ENCODE peak calls at places on chromosome 16, in eight cellular contexts. S is neural progenitor cell; J is heart left ventricle; Y is left ventricle myocardium inferior; R is Panc1; E is body of pancreas; O is effector memory CD4-positive, alpha-beta T cell; V is HepG2. N is an unnamed sample.

GRCh38 chr16:83720981-83721380 is 86.8 kb upstream of the HSBP1 start:
- DNase-seq in R (no peak), S (no peak), O (no peak), J (no peak), Y (no peak), V (no peak), E (no peak), N (no peak)

GRCh38 chr16:51465026-51465425 is 314.0 kb upstream of the SALL1 start:
- DNase-seq in E (no peak), R (no peak), V (no peak), Y (no peak), O (no peak), J (no peak), S (no peak), N (no peak)

GRCh38 chr16:46845952-46846351 is 15.0 kb upstream of the C16orf87 start:
- DNase-seq in S (no peak), V (no peak), J (no peak), Y (no peak), R (no peak), E (no peak), O (no peak), N (no peak)

GRCh38 chr16:57134982-57135381 is 42.6 kb downstream of the CPNE2 start:
- DNase-seq in S (no peak), E (no peak), J (no peak), V (no peak), O (peak; percentile 12), Y (no peak), R (no peak), N (peak; percentile 27)

GRCh38 chr16:14401839-14402115 is 228.3 kb downstream of the PARN start:
- DNase-seq in J (no peak), S (no peak), Y (no peak), V (no peak), E (no peak), O (no peak), R (no peak), N (no peak)

GRCh38 chr16:86424968-86425367 is 85.4 kb upstream of the FOXF1 start:
- DNase-seq in E (no peak), R (no peak), Y (no peak), S (peak; percentile 30), J (no peak), V (no peak), O (no peak), N (no peak)

GRCh38 chr16:35148748-35149147 is 1689.3 kb downstream of the TP53TG3F start:
- DNase-seq in V (no peak), E (no peak), J (no peak), S (no peak), Y (no peak), R (no peak), O (no peak), N (no peak)

GRCh38 chr16:86052926-86053325 is 154.0 kb downstream of the IRF8 start:
- DNase-seq in J (no peak), R (no peak), V (no peak), Y (no peak), E (no peak), O (no peak), S (no peak), N (no peak)

GRCh38 chr16:35147556-35148504 is 1688.4 kb downstream of the TP53TG3F start:
- DNase-seq in Y (no peak), V (no peak), S (no peak), J (no peak), E (no peak), O (no peak), R (no peak), N (no peak)

GRCh38 chr16:75948441-75948840 is 222.2 kb upstream of the CPHXL start:
- DNase-seq in J (no peak), Y (no peak), O (no peak), R (no peak), S (no peak), E (no peak), V (no peak), N (no peak)

GRCh38 chr16:56860226-56861020 is 4.6 kb upstream of the SLC12A3 start:
- DNase-seq in Y (no peak), J (no peak), S (no peak), O (peak; percentile 20), E (no peak), V (peak; percentile 67), R (no peak), N (peak; percentile 24)

GRCh38 chr16:8677481-8677880 is 3.1 kb downstream of the ABAT start:
- DNase-seq in O (no peak), R (no peak), E (no peak), S (no peak), J (no peak), Y (no peak), V (no peak), N (no peak)

GRCh38 chr16:75287708-75288107 is 36.3 kb upstream of the BCAR1 start:
- DNase-seq in R (no peak), Y (no peak), V (no peak), O (no peak), J (no peak), E (no peak), S (no peak), N (no peak)

DNA sequence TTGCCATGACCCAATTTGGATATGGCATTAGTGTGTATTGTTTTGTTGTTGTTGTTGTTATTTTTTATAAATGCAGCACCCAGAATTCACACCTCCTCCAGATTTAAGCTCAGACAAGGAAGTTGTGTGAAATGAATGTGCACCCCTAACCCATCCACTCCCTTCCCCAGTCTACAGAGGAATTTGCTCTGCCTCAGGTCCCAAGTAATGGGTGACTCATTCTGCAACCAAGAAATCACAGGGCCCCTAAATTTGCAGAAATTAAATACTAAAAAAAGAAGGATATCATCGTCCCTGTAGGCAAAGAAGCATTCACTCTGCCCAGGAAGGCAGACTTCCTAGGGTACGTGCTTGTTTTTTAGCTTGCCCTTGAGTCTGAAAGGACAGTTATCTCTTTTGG is 62.3 kb downstream of the CLEC16A start:
- DNase-seq in E (no peak), O (no peak), J (no peak), S (no peak), V (no peak), R (no peak), Y (no peak), N (no peak)
- H3K36me3 ChIP-seq in E (no peaks in the 10 kb centered on the region), O (peaks cover 29% of the 10 kb centered on the region), J (peaks cover 32% of the 10 kb centered on the region), S (no peaks in the 10 kb centered on the region), V (peaks cover 6% of the 10 kb centered on the region), R (no peaks in the 10 kb centered on the region), Y (peaks cover 30% of the 10 kb centered on the region), N (no peaks in the 10 kb centered on the region)

DNA sequence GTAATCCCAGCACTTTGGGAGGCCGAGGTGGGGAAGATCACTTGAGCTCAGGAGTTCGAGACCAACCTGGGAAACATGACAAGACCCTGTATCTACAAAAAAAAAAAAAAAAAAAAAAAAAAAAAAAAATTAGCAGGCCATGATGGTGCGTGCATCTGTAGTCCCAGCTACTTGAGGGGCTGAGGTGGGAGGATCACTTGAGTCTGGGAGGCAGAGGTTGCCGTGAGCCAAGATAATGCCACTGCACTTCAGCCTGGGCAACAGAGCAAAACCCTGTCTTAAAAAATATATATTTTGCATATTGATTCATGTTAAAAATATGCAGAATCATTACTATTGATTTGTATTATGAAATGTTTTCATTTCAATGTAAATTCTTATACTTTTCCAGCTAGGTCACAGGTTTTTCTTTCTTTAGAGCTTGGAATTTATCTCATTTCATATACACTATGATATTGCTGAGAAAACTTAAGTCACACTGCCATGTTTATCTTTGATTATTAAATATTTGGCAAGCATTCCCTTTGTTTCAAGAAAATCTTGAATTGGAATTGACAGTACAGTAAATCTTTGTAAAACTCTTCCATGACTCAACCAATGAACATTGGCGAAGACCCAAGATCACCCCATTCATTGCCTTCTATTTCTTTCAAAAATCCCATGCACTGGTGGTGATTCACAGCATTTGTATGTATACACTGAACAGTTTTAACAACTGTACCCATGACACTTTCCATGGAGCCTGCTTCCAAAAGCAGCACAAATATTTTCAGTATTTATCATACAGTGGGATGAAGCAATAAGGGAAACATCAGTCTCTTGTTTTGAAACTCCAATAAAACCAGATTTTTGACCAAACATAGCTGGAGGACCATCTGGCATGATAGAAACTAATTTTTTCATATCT is 83.5 kb upstream of the TNRC6A start:
- DNase-seq in V (peak; percentile 57), R (peak; percentile 98), O (no peak), Y (no peak), J (no peak), S (no peak), E (peak; percentile 45), N (no peak)
- H3K27ac ChIP-seq in V (no peak overlapping the region), R (peak overlapping the region; percentile 41), O (no peak overlapping the region), Y (peak overlapping the region; percentile 24), J (no peak overlapping the region), S (no peak overlapping the region), E (no peak overlapping the region), N (no peak overlapping the region)

GRCh38 chr16:87535457-87535854 is 42.6 kb upstream of the ZCCHC14 start:
- DNase-seq in J (no peak), E (no peak), S (no peak), Y (no peak), R (no peak), O (no peak), V (no peak), N (no peak)

GRCh38 chr16:87538160-87538559 is 45.3 kb upstream of the ZCCHC14 start:
- DNase-seq in V (no peak), R (no peak), E (no peak), J (no peak), O (no peak), Y (no peak), S (no peak), N (no peak)

GRCh38 chr16:87535855-87536794 is 43.3 kb upstream of the ZCCHC14 start:
- DNase-seq in J (no peak), S (no peak), R (no peak), E (no peak), V (peak; percentile 87), Y (no peak), O (no peak), N (no peak)

GRCh38 chr16:87538594-87538993 is 45.8 kb upstream of the ZCCHC14 start:
- DNase-seq in S (no peak), Y (no peak), O (no peak), J (no peak), R (no peak), E (no peak), V (no peak), N (no peak)

GRCh38 chr16:87536795-87537142 is 43.9 kb upstream of the ZCCHC14 start:
- DNase-seq in O (no peak), Y (no peak), R (no peak), V (no peak), S (no peak), J (no peak), E (no peak), N (no peak)
- H3K4me3 ChIP-seq in O (no peak overlapping the region), Y (no peak overlapping the region), R (no peak overlapping the region), V (peak overlapping the region; percentile 63), S (no peak overlapping the region), J (no peak overlapping the region), E (no peak overlapping the region), N (no peak overlapping the region)

GRCh38 chr16:942436-943060 is 28.2 kb downstream of the LMF1 start:
- DNase-seq in Y (no peak), S (no peak), O (no peak), R (no peak), V (no peak), J (no peak), E (no peak), N (no peak)
- H3K36me3 ChIP-seq in Y (peaks cover 58% of the 10 kb centered on the region), S (no peaks in the 10 kb centered on the region), O (peaks cover 26% of the 10 kb centered on the region), R (no peaks in the 10 kb centered on the region), V (peaks cover 3% of the 10 kb centered on the region), J (peaks cover 24% of the 10 kb centered on the region), E (no peaks in the 10 kb centered on the region), N (peaks cover 11% of the 10 kb centered on the region)